ENCODE peak calls at places on chromosomes 16 and 17, in ten cellular contexts. One of them, this sample, is unnamed.

GRCh38 chr16:65876624-65877023 is 489.9 kb upstream of the CDH5 start:
- DNase-seq in AG09309: no peak
- DNase-seq in CD8-positive, alpha-beta T cell: no peak
- DNase-seq in fibroblast of mammary gland: peak
- DNase-seq in heart left ventricle: no peak
- DNase-seq in body of pancreas: no peak
- DNase-seq in fibroblast of pulmonary artery: no peak
- DNase-seq in dorsolateral prefrontal cortex: no peak
- DNase-seq in Peyer's patch: no peak
- DNase-seq in uterus: no peak
- DNase-seq in this sample: no peak

GRCh38 chr16:57535680-57536305 is 578 bp downstream of the CCDC102A start:
- DNase-seq in AG09309: peak
- DNase-seq in CD8-positive, alpha-beta T cell: peak
- DNase-seq in fibroblast of mammary gland: peak
- DNase-seq in heart left ventricle: peak
- DNase-seq in body of pancreas: peak
- DNase-seq in fibroblast of pulmonary artery: peak
- DNase-seq in dorsolateral prefrontal cortex: peak
- DNase-seq in Peyer's patch: peak
- DNase-seq in uterus: peak
- DNase-seq in this sample: peak

GRCh38 chr16:17134586-17134985 is 336.2 kb downstream of the XYLT1 start:
- DNase-seq in AG09309: no peak
- DNase-seq in CD8-positive, alpha-beta T cell: no peak
- DNase-seq in fibroblast of mammary gland: no peak
- DNase-seq in heart left ventricle: no peak
- DNase-seq in body of pancreas: no peak
- DNase-seq in fibroblast of pulmonary artery: no peak
- DNase-seq in dorsolateral prefrontal cortex: no peak
- DNase-seq in Peyer's patch: no peak
- DNase-seq in uterus: no peak
- DNase-seq in this sample: no peak

GRCh38 chr17:67279115-67279514 is 34.1 kb upstream of the HELZ start:
- DNase-seq in AG09309: no peak
- DNase-seq in CD8-positive, alpha-beta T cell: no peak
- DNase-seq in fibroblast of mammary gland: no peak
- DNase-seq in heart left ventricle: no peak
- DNase-seq in body of pancreas: no peak
- DNase-seq in fibroblast of pulmonary artery: no peak
- DNase-seq in dorsolateral prefrontal cortex: no peak
- DNase-seq in Peyer's patch: no peak
- DNase-seq in uterus: no peak
- DNase-seq in this sample: no peak

GRCh38 chr16:30473231-30474061 is 904 bp downstream of the ITGAL start:
- DNase-seq in AG09309: no peak
- DNase-seq in CD8-positive, alpha-beta T cell: peak
- DNase-seq in fibroblast of mammary gland: no peak
- DNase-seq in heart left ventricle: no peak
- DNase-seq in body of pancreas: peak
- DNase-seq in fibroblast of pulmonary artery: no peak
- DNase-seq in dorsolateral prefrontal cortex: no peak
- DNase-seq in Peyer's patch: no peak
- DNase-seq in uterus: no peak
- DNase-seq in this sample: no peak

GRCh38 chr17:51230306-51230705 is 29.5 kb downstream of the MBTD1 start:
- DNase-seq in AG09309: no peak
- DNase-seq in CD8-positive, alpha-beta T cell: no peak
- DNase-seq in fibroblast of mammary gland: peak
- DNase-seq in heart left ventricle: no peak
- DNase-seq in body of pancreas: no peak
- DNase-seq in fibroblast of pulmonary artery: peak
- DNase-seq in dorsolateral prefrontal cortex: no peak
- DNase-seq in Peyer's patch: no peak
- DNase-seq in uterus: no peak
- DNase-seq in this sample: no peak

GRCh38 chr17:57522436-57523005 is 222.6 kb downstream of the CCDC182 start:
- DNase-seq in AG09309: no peak
- DNase-seq in CD8-positive, alpha-beta T cell: no peak
- DNase-seq in fibroblast of mammary gland: no peak
- DNase-seq in heart left ventricle: no peak
- DNase-seq in body of pancreas: no peak
- DNase-seq in fibroblast of pulmonary artery: no peak
- DNase-seq in dorsolateral prefrontal cortex: no peak
- DNase-seq in Peyer's patch: no peak
- DNase-seq in uterus: no peak
- DNase-seq in this sample: no peak

GRCh38 chr16:78478267-78478821 is 378.9 kb downstream of the WWOX start:
- DNase-seq in AG09309: no peak
- DNase-seq in CD8-positive, alpha-beta T cell: no peak
- DNase-seq in fibroblast of mammary gland: peak
- DNase-seq in heart left ventricle: no peak
- DNase-seq in body of pancreas: no peak
- DNase-seq in fibroblast of pulmonary artery: no peak
- DNase-seq in dorsolateral prefrontal cortex: no peak
- DNase-seq in Peyer's patch: no peak
- DNase-seq in uterus: no peak
- DNase-seq in this sample: no peak

DNA sequence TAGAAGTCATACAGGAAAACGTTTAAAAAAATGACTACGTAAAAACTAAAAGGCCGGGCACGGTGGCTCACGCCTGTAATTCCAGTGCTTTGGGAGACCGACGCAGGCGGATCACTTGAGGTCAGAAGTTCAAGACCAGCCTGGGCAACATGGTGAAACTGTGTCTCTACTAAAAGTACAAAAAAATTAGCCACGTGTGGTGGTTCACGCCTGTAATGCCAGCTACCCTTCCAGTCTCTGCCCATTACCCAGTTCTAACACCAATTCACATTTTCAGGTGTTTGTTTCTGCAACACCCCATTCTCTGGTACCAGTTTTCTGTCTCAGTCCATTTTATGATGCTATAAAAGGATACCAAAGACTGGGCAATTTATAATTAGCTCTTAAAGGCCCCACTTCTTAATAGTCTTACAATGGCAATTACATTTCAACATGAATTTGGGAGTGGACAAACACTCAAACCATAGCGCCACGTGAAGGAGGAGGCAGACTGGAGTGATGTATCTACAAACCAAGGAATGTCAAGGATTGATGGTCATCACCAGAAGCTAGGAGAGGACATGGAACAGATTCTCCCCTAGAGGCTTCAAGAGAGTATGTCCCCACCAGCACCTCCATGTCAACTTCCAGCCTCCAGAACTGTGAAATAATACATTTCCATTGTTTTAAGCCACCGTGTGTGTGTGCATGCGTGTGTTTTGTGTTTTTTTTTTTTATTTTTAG is 791 bp upstream of the C17orf75 start:
- DNase-seq in AG09309: no peak
- DNase-seq in CD8-positive, alpha-beta T cell: no peak
- DNase-seq in fibroblast of mammary gland: no peak
- DNase-seq in heart left ventricle: no peak
- DNase-seq in body of pancreas: no peak
- DNase-seq in fibroblast of pulmonary artery: no peak
- DNase-seq in dorsolateral prefrontal cortex: no peak
- DNase-seq in Peyer's patch: no peak
- DNase-seq in uterus: no peak
- DNase-seq in this sample: no peak
- H3K4me3 ChIP-seq in AG09309: no peak
- H3K4me3 ChIP-seq in CD8-positive, alpha-beta T cell: no peak
- H3K4me3 ChIP-seq in fibroblast of mammary gland: peak
- H3K4me3 ChIP-seq in heart left ventricle: peak
- H3K4me3 ChIP-seq in body of pancreas: peak
- H3K4me3 ChIP-seq in fibroblast of pulmonary artery: peak
- H3K4me3 ChIP-seq in dorsolateral prefrontal cortex: peak
- H3K4me3 ChIP-seq in Peyer's patch: peak
- H3K4me3 ChIP-seq in uterus: peak
- H3K4me3 ChIP-seq in this sample: peak

DNA sequence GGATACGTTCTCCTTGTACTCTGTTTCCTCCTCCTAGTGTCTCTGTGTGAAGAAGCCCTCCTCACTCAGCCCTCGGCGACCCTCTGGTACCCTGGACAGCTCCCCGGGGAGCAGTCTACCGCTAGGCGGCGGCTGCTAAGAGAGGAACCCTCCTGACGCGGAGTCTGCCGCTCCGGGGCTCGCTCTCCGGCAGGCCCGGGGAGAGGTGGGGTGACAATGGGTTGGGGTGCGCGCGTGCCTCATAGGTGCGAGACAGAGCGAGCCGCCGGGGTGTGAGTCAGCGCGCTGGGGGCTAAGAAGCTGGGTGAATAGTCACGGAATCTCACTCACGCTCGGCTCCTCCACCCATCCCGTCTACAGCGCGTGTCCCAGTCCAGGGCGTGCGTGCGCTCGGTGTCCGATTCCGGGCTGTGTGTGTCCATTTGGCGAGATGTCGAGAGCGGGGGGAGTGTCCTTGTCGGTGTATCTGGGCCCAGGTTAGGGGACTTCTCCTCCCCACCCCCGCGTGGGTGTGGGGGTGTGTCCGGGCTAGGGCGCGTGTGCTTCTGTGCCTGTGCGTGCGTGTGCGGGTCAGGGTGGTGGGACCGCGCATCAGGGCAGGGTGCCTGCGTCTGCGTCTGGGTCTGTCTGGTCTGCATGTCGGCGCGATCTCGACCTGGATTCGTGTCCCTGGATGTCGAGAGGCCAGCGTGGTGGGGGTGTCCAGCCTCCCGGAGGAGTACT is 578 bp upstream of the HS3ST2 start:
- DNase-seq in AG09309: no peak
- DNase-seq in CD8-positive, alpha-beta T cell: no peak
- DNase-seq in fibroblast of mammary gland: peak
- DNase-seq in heart left ventricle: peak
- DNase-seq in body of pancreas: peak
- DNase-seq in fibroblast of pulmonary artery: peak
- DNase-seq in dorsolateral prefrontal cortex: peak
- DNase-seq in Peyer's patch: peak
- DNase-seq in uterus: no peak
- DNase-seq in this sample: no peak
- TF ChIP-seq CTCF in AG09309: peak
- TF ChIP-seq CTCF in CD8-positive, alpha-beta T cell: no peak
- TF ChIP-seq CTCF in fibroblast of mammary gland: peak
- TF ChIP-seq CTCF in heart left ventricle: peak
- TF ChIP-seq CTCF in body of pancreas: peak
- TF ChIP-seq CTCF in fibroblast of pulmonary artery: peak
- TF ChIP-seq CTCF in dorsolateral prefrontal cortex: peak
- TF ChIP-seq CTCF in Peyer's patch: peak
- TF ChIP-seq CTCF in uterus: peak
- TF ChIP-seq CTCF in this sample: peak

DNA sequence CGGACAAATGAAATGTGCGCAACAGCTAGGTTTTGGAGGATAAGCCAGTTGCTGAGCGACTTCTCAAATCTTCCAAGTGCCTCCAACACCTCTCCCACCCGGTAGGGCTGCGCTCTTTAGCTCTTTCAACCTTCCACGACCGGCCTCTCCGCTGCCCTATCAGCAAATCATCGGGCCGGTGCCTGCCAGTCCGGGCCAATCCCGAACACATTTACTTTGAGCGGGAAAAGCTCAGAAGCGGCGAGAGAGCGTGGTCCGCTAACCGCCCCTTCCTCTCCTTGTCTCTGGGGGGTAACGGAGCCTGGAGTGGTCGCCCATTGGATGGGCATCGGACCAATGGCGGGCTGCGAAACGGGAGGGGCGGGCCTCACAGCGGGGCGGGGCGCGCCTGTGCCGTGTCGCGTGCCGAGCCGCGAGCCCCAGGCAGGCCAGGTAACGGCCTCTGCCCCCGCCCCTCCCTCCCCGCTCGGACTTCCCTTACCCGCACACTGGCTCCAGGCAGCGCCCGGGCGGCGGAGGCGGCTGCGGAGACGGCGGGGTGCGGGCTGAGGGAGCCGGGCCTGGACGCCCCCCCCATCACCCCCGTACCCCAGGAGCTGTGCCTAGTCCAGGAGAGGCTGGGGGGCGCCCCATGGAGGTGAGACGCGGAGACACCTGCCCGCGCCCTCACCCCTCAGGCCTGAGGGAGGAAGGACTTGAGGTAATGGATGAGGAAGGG is at the start of gene MEIOC:
- DNase-seq in AG09309: no peak
- DNase-seq in CD8-positive, alpha-beta T cell: peak
- DNase-seq in fibroblast of mammary gland: peak
- DNase-seq in heart left ventricle: peak
- DNase-seq in body of pancreas: peak
- DNase-seq in fibroblast of pulmonary artery: no peak
- DNase-seq in dorsolateral prefrontal cortex: no peak
- DNase-seq in Peyer's patch: no peak
- DNase-seq in uterus: no peak
- DNase-seq in this sample: no peak
- H3K4me3 ChIP-seq in AG09309: peak
- H3K4me3 ChIP-seq in CD8-positive, alpha-beta T cell: no peak
- H3K4me3 ChIP-seq in fibroblast of mammary gland: peak
- H3K4me3 ChIP-seq in heart left ventricle: no peak
- H3K4me3 ChIP-seq in body of pancreas: no peak
- H3K4me3 ChIP-seq in fibroblast of pulmonary artery: no peak
- H3K4me3 ChIP-seq in dorsolateral prefrontal cortex: no peak
- H3K4me3 ChIP-seq in Peyer's patch: peak
- H3K4me3 ChIP-seq in uterus: no peak
- H3K4me3 ChIP-seq in this sample: peak

GRCh38 chr17:63446218-63446980 is at the start of gene CYB561:
- DNase-seq in AG09309: no peak
- DNase-seq in CD8-positive, alpha-beta T cell: peak
- DNase-seq in fibroblast of mammary gland: peak
- DNase-seq in heart left ventricle: peak
- DNase-seq in body of pancreas: peak
- DNase-seq in fibroblast of pulmonary artery: peak
- DNase-seq in dorsolateral prefrontal cortex: peak
- DNase-seq in Peyer's patch: peak
- DNase-seq in uterus: peak
- DNase-seq in this sample: no peak
- TF ChIP-seq CTCF in AG09309: peak
- TF ChIP-seq CTCF in CD8-positive, alpha-beta T cell: peak
- TF ChIP-seq CTCF in fibroblast of mammary gland: no peak
- TF ChIP-seq CTCF in heart left ventricle: peak
- TF ChIP-seq CTCF in body of pancreas: no peak
- TF ChIP-seq CTCF in fibroblast of pulmonary artery: no peak
- TF ChIP-seq CTCF in dorsolateral prefrontal cortex: no peak
- TF ChIP-seq CTCF in Peyer's patch: peak
- TF ChIP-seq CTCF in uterus: no peak
- TF ChIP-seq CTCF in this sample: no peak

GRCh38 chr17:82911822-82912221 is 72.0 kb upstream of the ZNF750 start:
- DNase-seq in AG09309: no peak
- DNase-seq in CD8-positive, alpha-beta T cell: no peak
- DNase-seq in fibroblast of mammary gland: no peak
- DNase-seq in heart left ventricle: no peak
- DNase-seq in body of pancreas: no peak
- DNase-seq in fibroblast of pulmonary artery: no peak
- DNase-seq in dorsolateral prefrontal cortex: no peak
- DNase-seq in Peyer's patch: no peak
- DNase-seq in uterus: no peak
- DNase-seq in this sample: no peak
- H3K4me3 ChIP-seq in AG09309: no peak
- H3K4me3 ChIP-seq in CD8-positive, alpha-beta T cell: no peak
- H3K4me3 ChIP-seq in fibroblast of mammary gland: no peak
- H3K4me3 ChIP-seq in heart left ventricle: no peak
- H3K4me3 ChIP-seq in body of pancreas: no peak
- H3K4me3 ChIP-seq in fibroblast of pulmonary artery: no peak
- H3K4me3 ChIP-seq in dorsolateral prefrontal cortex: no peak
- H3K4me3 ChIP-seq in Peyer's patch: no peak
- H3K4me3 ChIP-seq in uterus: no peak
- H3K4me3 ChIP-seq in this sample: no peak

GRCh38 chr17:38557836-38558750 is 47.7 kb downstream of the SRCIN1 start:
- DNase-seq in AG09309: peak
- DNase-seq in CD8-positive, alpha-beta T cell: peak
- DNase-seq in fibroblast of mammary gland: peak
- DNase-seq in heart left ventricle: peak
- DNase-seq in body of pancreas: peak
- DNase-seq in fibroblast of pulmonary artery: peak
- DNase-seq in dorsolateral prefrontal cortex: peak
- DNase-seq in Peyer's patch: peak
- DNase-seq in uterus: peak
- DNase-seq in this sample: peak
- TF ChIP-seq CTCF in AG09309: peak
- TF ChIP-seq CTCF in CD8-positive, alpha-beta T cell: peak
- TF ChIP-seq CTCF in fibroblast of mammary gland: peak
- TF ChIP-seq CTCF in heart left ventricle: peak
- TF ChIP-seq CTCF in body of pancreas: peak
- TF ChIP-seq CTCF in fibroblast of pulmonary artery: peak
- TF ChIP-seq CTCF in dorsolateral prefrontal cortex: peak
- TF ChIP-seq CTCF in Peyer's patch: peak
- TF ChIP-seq CTCF in uterus: peak
- TF ChIP-seq CTCF in this sample: peak